ENCODE peak calls at places on chromosome 18, in seven cellular contexts. F is GM23338, R is sigmoid colon, W is heart left ventricle, D is heart right ventricle, Y is ovary, U is HCT116. Q is an unnamed sample. For H3K27me3, the result is how much of the 10 kb centered on the place peaks cover.

GRCh38 chr18:5295231-5295920 is at the start of gene ZBTB14:
- DNase-seq in F (peak), R (peak), W (peak), D (peak), Y (peak), U (no peak), Q (no peak)

GRCh38 chr18:60534539-60534938 is 162.0 kb upstream of the MC4R start:
- DNase-seq in F (no peak), R (no peak), W (no peak), D (no peak), Y (no peak), U (no peak), Q (no peak)

GRCh38 chr18:46190667-46191066 is 86.5 kb downstream of the HAUS1 start:
- DNase-seq in F (no peak), R (no peak), W (no peak), D (no peak), Y (no peak), U (no peak), Q (no peak)

GRCh38 chr18:38551881-38552280 is 986.3 kb upstream of the CELF4 start:
- DNase-seq in F (no peak), R (no peak), W (peak), D (peak), Y (no peak), U (no peak), Q (no peak)

GRCh38 chr18:26741041-26741440 is 124.5 kb downstream of the AQP4 start:
- DNase-seq in F (no peak), R (no peak), W (no peak), D (no peak), Y (no peak), U (no peak), Q (no peak)

GRCh38 chr18:68147728-68148127 is 567.2 kb downstream of the TMX3 start:
- DNase-seq in F (no peak), R (no peak), W (no peak), D (no peak), Y (no peak), U (no peak), Q (no peak)

GRCh38 chr18:36309436-36310391 is 12.2 kb downstream of the FHOD3 start:
- DNase-seq in F (no peak), R (no peak), W (no peak), D (no peak), Y (peak), U (peak), Q (peak)

GRCh38 chr18:33616556-33616955 is 38.5 kb downstream of the ASXL3 start:
- DNase-seq in F (no peak), R (no peak), W (no peak), D (no peak), Y (no peak), U (no peak), Q (no peak)

GRCh38 chr18:41771971-41772370 is 183.1 kb upstream of the PIK3C3 start:
- DNase-seq in F (no peak), R (no peak), W (no peak), D (no peak), Y (no peak), U (no peak), Q (no peak)

GRCh38 chr18:54684786-54685185 is 93.7 kb downstream of the DYNAP start:
- DNase-seq in F (peak), R (no peak), W (no peak), D (no peak), Y (no peak), U (no peak), Q (no peak)

GRCh38 chr18:46771141-46771540 is 14.3 kb upstream of the ST8SIA5 start:
- DNase-seq in F (no peak), R (no peak), W (no peak), D (no peak), Y (no peak), U (no peak), Q (no peak)

GRCh38 chr18:46324556-46324955 is 220.4 kb downstream of the HAUS1 start:
- DNase-seq in F (peak), R (no peak), W (no peak), D (no peak), Y (no peak), U (peak), Q (peak)

GRCh38 chr18:41604964-41605363 is 350.1 kb upstream of the PIK3C3 start:
- DNase-seq in F (no peak), R (no peak), W (no peak), D (no peak), Y (no peak), U (no peak), Q (no peak)

GRCh38 chr18:6521804-6522418 is 107.2 kb upstream of the L3MBTL4 start:
- DNase-seq in F (peak), R (no peak), W (no peak), D (no peak), Y (no peak), U (no peak), Q (no peak)

GRCh38 chr18:57437433-57437781 is 2.2 kb downstream of the ONECUT2 start:
- DNase-seq in F (peak), R (no peak), W (no peak), D (no peak), Y (no peak), U (no peak), Q (no peak)

GRCh38 chr18:67425724-67426123 is 90.8 kb downstream of the DSEL start:
- DNase-seq in F (no peak), R (no peak), W (no peak), D (no peak), Y (no peak), U (no peak), Q (peak)

GRCh38 chr18:69484699-69485396 is 84.2 kb downstream of the DOK6 start:
- DNase-seq in F (peak), R (no peak), W (no peak), D (no peak), Y (no peak), U (no peak), Q (peak)

GRCh38 chr18:5167827-5168226 is 29.2 kb downstream of the AKAIN1 start:
- DNase-seq in F (no peak), R (no peak), W (no peak), D (no peak), Y (no peak), U (no peak), Q (no peak)

GRCh38 chr18:23067236-23067635 is 68.0 kb upstream of the CABLES1 start:
- DNase-seq in F (no peak), R (no peak), W (no peak), D (no peak), Y (no peak), U (no peak), Q (no peak)

GRCh38 chr18:9526458-9526857 is 51.1 kb downstream of the RALBP1 start:
- DNase-seq in F (no peak), R (no peak), W (no peak), D (no peak), Y (no peak), U (no peak), Q (no peak)

GRCh38 chr18:43625582-43625981 is 348.3 kb upstream of the SYT4 start:
- DNase-seq in F (no peak), R (no peak), W (no peak), D (no peak), Y (no peak), U (no peak), Q (no peak)

GRCh38 chr18:59139615-59140286 is at the start of gene SEC11C:
- DNase-seq in F (peak), R (peak), W (peak), D (peak), Y (peak), U (peak), Q (peak)

GRCh38 chr18:63271881-63272299 is 47.7 kb downstream of the BCL2 start:
- DNase-seq in F (no peak), R (no peak), W (no peak), D (no peak), Y (no peak), U (no peak), Q (no peak)

GRCh38 chr18:22167471-22168151 is 1.8 kb upstream of the GATA6 start:
- DNase-seq in F (peak), R (no peak), W (no peak), D (peak), Y (peak), U (no peak), Q (no peak)

GRCh38 chr18:1779587-1779986 is 791.7 kb downstream of the METTL4 start:
- DNase-seq in F (no peak), R (no peak), W (no peak), D (no peak), Y (no peak), U (no peak), Q (no peak)

GRCh38 chr18:22676423-22676822 is 256.7 kb upstream of the RBBP8 start:
- DNase-seq in F (no peak), R (no peak), W (no peak), D (no peak), Y (no peak), U (no peak), Q (no peak)

GRCh38 chr18:69216390-69216789 is 184.3 kb upstream of the DOK6 start:
- DNase-seq in F (no peak), R (no peak), W (no peak), D (no peak), Y (no peak), U (no peak), Q (no peak)

GRCh38 chr18:67932261-67932660 is 415.7 kb upstream of the DSEL start:
- DNase-seq in F (no peak), R (no peak), W (no peak), D (no peak), Y (no peak), U (no peak), Q (no peak)

GRCh38 chr18:10164241-10165160 is 250.7 kb downstream of the VAPA start:
- DNase-seq in F (no peak), R (no peak), W (peak), D (peak), Y (no peak), U (no peak), Q (no peak)

GRCh38 chr18:26763745-26764144 is 101.8 kb downstream of the AQP4 start:
- DNase-seq in F (no peak), R (no peak), W (no peak), D (no peak), Y (no peak), U (no peak), Q (no peak)

GRCh38 chr18:77619523-77619922 is 369.9 kb downstream of the GALR1 start:
- DNase-seq in F (no peak), R (no peak), W (no peak), D (no peak), Y (no peak), U (no peak), Q (no peak)

GRCh38 chr18:6205706-6206105 is 209.0 kb downstream of the L3MBTL4 start:
- DNase-seq in F (no peak), R (no peak), W (no peak), D (no peak), Y (no peak), U (no peak), Q (no peak)

GRCh38 chr18:55794288-55795052 is 206.5 kb upstream of the TCF4 start:
- DNase-seq in F (no peak), R (no peak), W (no peak), D (no peak), Y (no peak), U (no peak), Q (no peak)

GRCh38 chr18:28584726-28585125 is 407.8 kb upstream of the CDH2 start:
- DNase-seq in F (peak), R (no peak), W (no peak), D (no peak), Y (no peak), U (peak), Q (peak)

GRCh38 chr18:22839488-22839930 is 93.6 kb upstream of the RBBP8 start:
- DNase-seq in F (no peak), R (no peak), W (no peak), D (no peak), Y (no peak), U (no peak), Q (no peak)

GRCh38 chr18:500230-500555 is 308 bp downstream of the COLEC12 start:
- DNase-seq in F (peak), R (peak), W (no peak), D (no peak), Y (no peak), U (no peak), Q (no peak)

GRCh38 chr18:63336366-63337099 is 17.0 kb upstream of the BCL2 start:
- DNase-seq in F (no peak), R (no peak), W (no peak), D (no peak), Y (no peak), U (peak), Q (peak)

GRCh38 chr18:73124165-73124564 is 256.4 kb upstream of the NETO1 start:
- DNase-seq in F (no peak), R (no peak), W (no peak), D (no peak), Y (no peak), U (no peak), Q (no peak)

GRCh38 chr18:13218376-13219011 is at the start of gene LDLRAD4:
- DNase-seq in F (peak), R (peak), W (peak), D (peak), Y (peak), U (no peak), Q (no peak)

GRCh38 chr18:13217971-13218375 is 587 bp upstream of the LDLRAD4 start:
- DNase-seq in F (peak), R (no peak), W (peak), D (peak), Y (no peak), U (no peak), Q (no peak)

GRCh38 chr18:13216092-13216582 is 2.4 kb upstream of the LDLRAD4 start:
- DNase-seq in F (peak), R (peak), W (peak), D (peak), Y (peak), U (peak), Q (peak)

GRCh38 chr18:13216732-13217465 is 1.7 kb upstream of the LDLRAD4 start:
- DNase-seq in F (peak), R (peak), W (peak), D (peak), Y (peak), U (no peak), Q (no peak)

DNA sequence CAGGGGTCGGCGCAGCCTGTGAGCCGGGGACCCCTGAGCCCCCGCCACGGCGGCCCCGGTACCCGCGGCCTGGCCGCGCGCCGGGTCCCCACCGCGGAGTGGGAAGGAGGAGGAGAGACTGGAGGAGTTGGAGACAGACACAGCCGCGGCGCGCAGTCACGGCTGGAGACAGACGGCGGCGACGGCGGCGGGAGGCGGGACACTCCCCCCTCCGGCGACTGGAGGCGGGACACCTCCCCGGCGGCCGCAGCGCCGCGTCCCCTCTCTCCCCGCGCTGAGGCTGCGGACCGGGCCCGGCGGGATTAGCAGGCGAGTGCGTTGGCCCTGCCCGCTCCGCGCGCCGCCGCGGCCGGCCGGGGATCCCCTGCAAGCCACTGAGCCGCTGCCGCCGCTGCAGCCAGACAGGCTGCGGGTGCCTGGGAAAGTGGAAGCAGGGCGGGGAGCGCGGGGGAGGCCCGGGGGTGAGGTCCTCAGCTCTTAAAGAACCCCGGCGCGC is 1.0 kb upstream of the LDLRAD4 start:
- DNase-seq in F (peak), R (peak), W (peak), D (peak), Y (peak), U (no peak), Q (no peak)
- TF ChIP-seq CTCF in F (no peak), R (no peak), W (no peak), D (peak), Y (no peak), U (no peak), Q (no peak)

DNA sequence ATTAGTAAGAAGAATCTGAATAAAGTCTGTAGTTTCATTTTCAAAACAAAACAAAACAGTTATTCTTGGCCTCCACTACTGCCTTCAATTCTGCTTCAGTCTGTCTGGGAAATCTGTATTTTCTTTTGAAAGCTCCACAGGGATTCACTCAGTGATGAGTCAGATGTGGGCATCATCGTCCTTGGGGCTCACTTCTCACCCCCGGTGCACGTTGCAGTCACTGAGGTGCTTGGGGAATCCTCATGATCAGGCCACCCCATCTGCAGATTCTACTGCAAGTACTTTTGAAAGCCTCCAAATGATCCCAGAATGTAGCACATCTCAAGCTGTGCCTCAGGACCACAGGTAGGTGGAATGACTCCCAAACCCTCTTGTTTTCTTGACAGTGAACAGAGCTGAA is 34.3 kb downstream of the LPIN2 start:
- DNase-seq in F (no peak), R (no peak), W (no peak), D (no peak), Y (peak), U (no peak), Q (no peak)
- H3K4me3 ChIP-seq in F (no peak), R (no peak), W (no peak), D (no peak), Y (no peak), U (no peak), Q (no peak)

GRCh38 chr18:44691148-44691925 is 10.6 kb downstream of the SETBP1 start:
- DNase-seq in F (no peak), R (no peak), W (no peak), D (no peak), Y (no peak), U (no peak), Q (no peak)

GRCh38 chr18:44689736-44690135 is 9.0 kb downstream of the SETBP1 start:
- DNase-seq in F (no peak), R (no peak), W (no peak), D (no peak), Y (no peak), U (no peak), Q (no peak)

GRCh38 chr18:44695503-44695902 is 14.8 kb downstream of the SETBP1 start:
- DNase-seq in F (no peak), R (peak), W (no peak), D (no peak), Y (no peak), U (no peak), Q (no peak)

GRCh38 chr18:44696892-44697291 is 16.2 kb downstream of the SETBP1 start:
- DNase-seq in F (no peak), R (no peak), W (no peak), D (peak), Y (peak), U (no peak), Q (no peak)

DNA sequence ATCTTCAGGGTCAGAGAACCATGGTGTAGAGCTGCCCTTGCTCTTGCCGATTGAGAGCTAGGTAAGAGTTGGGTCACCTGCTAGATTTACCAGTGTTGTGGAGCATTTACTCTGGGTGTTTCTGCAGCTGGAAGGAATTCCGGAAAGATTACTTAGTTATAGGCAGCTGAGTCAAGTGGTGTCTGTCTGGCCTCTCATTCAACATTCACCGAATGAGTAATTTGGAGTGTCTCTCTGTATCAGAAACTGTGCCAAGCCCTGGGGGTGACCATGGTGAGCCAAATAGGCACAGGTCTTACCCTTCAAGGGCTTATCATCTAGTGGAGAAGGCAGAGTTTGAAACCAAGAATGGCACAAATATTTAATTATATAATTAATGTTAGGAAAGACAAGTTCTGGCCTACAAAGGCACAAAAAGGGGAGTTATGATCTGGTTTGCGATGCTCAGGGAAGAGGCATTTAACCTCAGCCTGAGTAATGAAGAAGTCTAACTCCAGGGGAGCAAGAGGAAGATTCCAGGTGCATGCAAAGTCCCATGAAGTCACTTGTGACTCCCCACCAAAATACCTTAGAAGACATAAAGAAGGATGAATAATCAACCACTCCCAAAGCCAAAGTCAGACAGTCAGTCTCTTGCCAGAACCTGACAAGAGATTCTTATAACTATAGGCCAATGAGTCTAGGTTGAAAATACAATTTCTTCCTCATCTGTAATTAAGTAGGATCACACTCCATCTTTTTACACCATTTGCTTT is 12.5 kb downstream of the SETBP1 start:
- DNase-seq in F (no peak), R (no peak), W (no peak), D (no peak), Y (no peak), U (no peak), Q (no peak)
- H3K27me3 ChIP-seq in F (under half), R (under half), W (under half), D (under half), Y (under half), U (under half), Q (under half)

GRCh38 chr18:75884728-75885127 is 457.2 kb upstream of the SMIM21 start:
- DNase-seq in F (peak), R (no peak), W (no peak), D (peak), Y (no peak), U (no peak), Q (no peak)
- TF ChIP-seq CTCF in F (peak), R (no peak), W (peak), D (peak), Y (no peak), U (peak), Q (no peak)

GRCh38 chr18:76524477-76524876 is 29.4 kb upstream of the ZNF516 start:
- DNase-seq in F (no peak), R (no peak), W (no peak), D (no peak), Y (no peak), U (no peak), Q (no peak)
- H3K4me3 ChIP-seq in F (no peak), R (no peak), W (no peak), D (no peak), Y (peak), U (peak), Q (no peak)

GRCh38 chr18:51610481-51610880 is 413.0 kb upstream of the MEX3C start:
- DNase-seq in F (no peak), R (no peak), W (no peak), D (no peak), Y (no peak), U (no peak), Q (no peak)
- H3K27me3 ChIP-seq in F (under half), R (under half), W (under half), D (under half), Y (under half), U (under half), Q (under half)

GRCh38 chr18:48913201-48913600 is 37.6 kb downstream of the SMAD7 start:
- DNase-seq in F (no peak), R (peak), W (no peak), D (no peak), Y (no peak), U (no peak), Q (no peak)
- TF ChIP-seq CTCF in F (peak), R (no peak), W (no peak), D (peak), Y (no peak), U (peak), Q (no peak)

GRCh38 chr18:47899107-47899840 is 31.2 kb downstream of the SMAD2 start:
- DNase-seq in F (peak), R (no peak), W (no peak), D (no peak), Y (no peak), U (no peak), Q (no peak)
- H3K4me3 ChIP-seq in F (peak), R (no peak), W (no peak), D (no peak), Y (no peak), U (no peak), Q (no peak)

GRCh38 chr18:35158728-35159443 is 81.9 kb upstream of the ZNF397 start:
- DNase-seq in F (no peak), R (no peak), W (no peak), D (no peak), Y (no peak), U (no peak), Q (no peak)
- H3K27me3 ChIP-seq in F (under half), R (under half), W (under half), D (under half), Y (under half), U (under half), Q (under half)